ENCODE peak calls at places on chromosomes 4 and X, in five cellular contexts. A is left colon; N is neural progenitor cell; E is stimulated activated CD8-positive, alpha-beta memory T cell treated with anti-CD3 and anti-CD28 coated beads, Interleukin-15, amount 100 ng/mL, for 24 hours; X is brain pericyte. B is an unnamed sample.

GRCh38 chr4:1380368-1381151 is 25.7 kb downstream of the NKX1-1 start:
- DNase-seq in A (no peak), N (no peak), E (no peak), X (no peak), B (no peak)

GRCh38 chr4:161252520-161253141 is 911.2 kb downstream of the FSTL5 start:
- DNase-seq in A (no peak), N (no peak), E (no peak), X (no peak), B (no peak)

GRCh38 chrX:132216283-132216682 is 3.0 kb downstream of the RAP2C start:
- DNase-seq in A (no peak), N (no peak), E (no peak), X (no peak), B (no peak)

GRCh38 chr4:3304831-3305609 is 12.2 kb downstream of the RGS12 start:
- DNase-seq in A (peak), N (no peak), E (no peak), X (no peak), B (peak)

GRCh38 chr4:102819588-102820365 is 7.6 kb downstream of the UBE2D3 start:
- DNase-seq in A (no peak), N (no peak), E (no peak), X (peak), B (no peak)

GRCh38 chr4:2135083-2135482 is 76.0 kb downstream of the NAT8L start:
- DNase-seq in A (no peak), N (no peak), E (no peak), X (peak), B (no peak)

GRCh38 chrX:55815546-55815945 is 98.0 kb downstream of the RRAGB start:
- DNase-seq in A (no peak), N (no peak), E (no peak), X (no peak), B (no peak)

GRCh38 chrX:46770006-46770816 is 11.3 kb upstream of the SLC9A7 start:
- DNase-seq in A (no peak), N (no peak), E (no peak), X (no peak), B (no peak)